ENCODE peak calls at places on chromosomes 16 and 17, in eight cellular contexts. One of them, this sample, is unnamed.

GRCh38 chr16:55508271-55508921 is 476 bp upstream of the LPCAT2 start:
- DNase-seq in keratinocyte: no peak
- DNase-seq in HepG2: no peak
- DNase-seq in Karpas-422: no peak
- DNase-seq in mesenchymal stem cell: no peak
- DNase-seq in mammary epithelial cell: no peak
- DNase-seq in neuronal stem cell: no peak
- DNase-seq in mesendoderm: no peak
- DNase-seq in this sample: no peak

GRCh38 chr16:81456523-81457325 is 12.1 kb downstream of the CMIP start:
- DNase-seq in keratinocyte: no peak
- DNase-seq in neuronal stem cell: no peak
- DNase-seq in mesenchymal stem cell: no peak
- DNase-seq in mesendoderm: no peak
- DNase-seq in mammary epithelial cell: no peak
- DNase-seq in HepG2: peak; percentile 94
- DNase-seq in Karpas-422: no peak
- DNase-seq in this sample: no peak

GRCh38 chr16:3879258-3879886 is 1.1 kb downstream of the CREBBP start:
- DNase-seq in mesenchymal stem cell: peak; percentile 54
- DNase-seq in keratinocyte: no peak
- DNase-seq in Karpas-422: peak; percentile 58
- DNase-seq in mesendoderm: no peak
- DNase-seq in neuronal stem cell: no peak
- DNase-seq in HepG2: no peak
- DNase-seq in mammary epithelial cell: no peak
- DNase-seq in this sample: no peak

GRCh38 chr17:41689497-41690299 is 1.0 kb downstream of the EIF1 start:
- DNase-seq in mesendoderm: peak; percentile 82
- DNase-seq in HepG2: peak; percentile 69
- DNase-seq in mesenchymal stem cell: peak; percentile 77
- DNase-seq in neuronal stem cell: peak; percentile 68
- DNase-seq in mammary epithelial cell: peak; percentile 35
- DNase-seq in Karpas-422: peak; percentile 76
- DNase-seq in keratinocyte: no peak
- DNase-seq in this sample: no peak

GRCh38 chr17:4393806-4394205 is 27.3 kb upstream of the UBE2G1 start:
- DNase-seq in mammary epithelial cell: peak; percentile 92
- DNase-seq in neuronal stem cell: no peak
- DNase-seq in keratinocyte: peak; percentile 82
- DNase-seq in mesenchymal stem cell: no peak
- DNase-seq in HepG2: no peak
- DNase-seq in mesendoderm: no peak
- DNase-seq in Karpas-422: no peak
- DNase-seq in this sample: no peak

GRCh38 chr17:31788571-31788946 is 70.5 kb downstream of the COPRS start:
- DNase-seq in Karpas-422: no peak
- DNase-seq in mesenchymal stem cell: no peak
- DNase-seq in mesendoderm: no peak
- DNase-seq in keratinocyte: peak; percentile 63
- DNase-seq in mammary epithelial cell: no peak
- DNase-seq in neuronal stem cell: no peak
- DNase-seq in HepG2: no peak
- DNase-seq in this sample: no peak

GRCh38 chr17:17539591-17539990 is 43.4 kb upstream of the RASD1 start:
- DNase-seq in neuronal stem cell: no peak
- DNase-seq in HepG2: no peak
- DNase-seq in mesenchymal stem cell: no peak
- DNase-seq in mesendoderm: no peak
- DNase-seq in keratinocyte: no peak
- DNase-seq in Karpas-422: no peak
- DNase-seq in mammary epithelial cell: no peak
- DNase-seq in this sample: no peak

GRCh38 chr17:64399767-64400156 is 9.1 kb upstream of the PECAM1 start:
- DNase-seq in mesendoderm: no peak
- DNase-seq in keratinocyte: no peak
- DNase-seq in mammary epithelial cell: no peak
- DNase-seq in Karpas-422: no peak
- DNase-seq in neuronal stem cell: no peak
- DNase-seq in HepG2: no peak
- DNase-seq in mesenchymal stem cell: no peak
- DNase-seq in this sample: no peak

GRCh38 chr16:51553910-51554309 is 402.8 kb upstream of the SALL1 start:
- DNase-seq in Karpas-422: no peak
- DNase-seq in neuronal stem cell: no peak
- DNase-seq in keratinocyte: no peak
- DNase-seq in HepG2: no peak
- DNase-seq in mesenchymal stem cell: peak; percentile 73
- DNase-seq in mammary epithelial cell: peak; percentile 68
- DNase-seq in mesendoderm: no peak
- DNase-seq in this sample: no peak

GRCh38 chr17:44308320-44308818 is at the start of gene RUNDC3A:
- DNase-seq in HepG2: peak; percentile 59
- DNase-seq in keratinocyte: no peak
- DNase-seq in neuronal stem cell: peak; percentile 96
- DNase-seq in mesenchymal stem cell: peak; percentile 86
- DNase-seq in mesendoderm: peak; percentile 94
- DNase-seq in mammary epithelial cell: peak; percentile 66
- DNase-seq in Karpas-422: peak; percentile 96
- DNase-seq in this sample: no peak

GRCh38 chr16:52825882-52826281 is 226.8 kb downstream of the CHD9NB start:
- DNase-seq in HepG2: no peak
- DNase-seq in neuronal stem cell: no peak
- DNase-seq in mammary epithelial cell: peak; percentile 38
- DNase-seq in Karpas-422: no peak
- DNase-seq in keratinocyte: no peak
- DNase-seq in mesendoderm: no peak
- DNase-seq in mesenchymal stem cell: peak; percentile 5
- DNase-seq in this sample: no peak

GRCh38 chr17:60134396-60135159 is 15.2 kb upstream of the CA4 start:
- DNase-seq in mesenchymal stem cell: peak; percentile 57
- DNase-seq in keratinocyte: no peak
- DNase-seq in HepG2: no peak
- DNase-seq in mammary epithelial cell: no peak
- DNase-seq in mesendoderm: no peak
- DNase-seq in neuronal stem cell: no peak
- DNase-seq in Karpas-422: no peak
- DNase-seq in this sample: no peak

GRCh38 chr16:68086860-68087268 is 1.7 kb downstream of the NFATC3 start:
- DNase-seq in neuronal stem cell: no peak
- DNase-seq in mesendoderm: no peak
- DNase-seq in mesenchymal stem cell: peak; percentile 41
- DNase-seq in Karpas-422: no peak
- DNase-seq in mammary epithelial cell: peak; percentile 30
- DNase-seq in keratinocyte: no peak
- DNase-seq in HepG2: no peak
- DNase-seq in this sample: no peak

GRCh38 chr16:50274771-50275415 is 8.5 kb downstream of the ADCY7 start:
- DNase-seq in mesenchymal stem cell: no peak
- DNase-seq in HepG2: no peak
- DNase-seq in mesendoderm: no peak
- DNase-seq in Karpas-422: no peak
- DNase-seq in neuronal stem cell: no peak
- DNase-seq in keratinocyte: no peak
- DNase-seq in mammary epithelial cell: no peak
- DNase-seq in this sample: no peak
- H3K9ac ChIP-seq in mesenchymal stem cell: no peak overlapping the region
- H3K9ac ChIP-seq in HepG2: no peak overlapping the region
- H3K9ac ChIP-seq in mesendoderm: no peak overlapping the region
- H3K9ac ChIP-seq in Karpas-422: peak overlapping the region; percentile 94
- H3K9ac ChIP-seq in neuronal stem cell: no peak overlapping the region
- H3K9ac ChIP-seq in keratinocyte: no peak overlapping the region
- H3K9ac ChIP-seq in mammary epithelial cell: no peak overlapping the region
- H3K9ac ChIP-seq in this sample: no peak overlapping the region

GRCh38 chr17:69535022-69535570 is 120.6 kb downstream of the MAP2K6 start:
- DNase-seq in mesenchymal stem cell: no peak
- DNase-seq in mesendoderm: no peak
- DNase-seq in neuronal stem cell: no peak
- DNase-seq in keratinocyte: no peak
- DNase-seq in Karpas-422: no peak
- DNase-seq in mammary epithelial cell: no peak
- DNase-seq in HepG2: no peak
- DNase-seq in this sample: no peak

GRCh38 chr17:69540356-69540755 is 125.9 kb downstream of the MAP2K6 start:
- DNase-seq in HepG2: no peak
- DNase-seq in Karpas-422: no peak
- DNase-seq in neuronal stem cell: no peak
- DNase-seq in keratinocyte: no peak
- DNase-seq in mesendoderm: no peak
- DNase-seq in mammary epithelial cell: no peak
- DNase-seq in mesenchymal stem cell: no peak
- DNase-seq in this sample: no peak

GRCh38 chr17:69539781-69540319 is 125.4 kb downstream of the MAP2K6 start:
- DNase-seq in mesenchymal stem cell: peak; percentile 94
- DNase-seq in keratinocyte: no peak
- DNase-seq in neuronal stem cell: no peak
- DNase-seq in HepG2: no peak
- DNase-seq in mesendoderm: no peak
- DNase-seq in Karpas-422: no peak
- DNase-seq in mammary epithelial cell: peak; percentile 68
- DNase-seq in this sample: no peak

GRCh38 chr17:69539274-69539673 is 124.8 kb downstream of the MAP2K6 start:
- DNase-seq in mesenchymal stem cell: peak; percentile 75
- DNase-seq in HepG2: no peak
- DNase-seq in keratinocyte: no peak
- DNase-seq in Karpas-422: no peak
- DNase-seq in mammary epithelial cell: no peak
- DNase-seq in neuronal stem cell: no peak
- DNase-seq in mesendoderm: no peak
- DNase-seq in this sample: no peak

DNA sequence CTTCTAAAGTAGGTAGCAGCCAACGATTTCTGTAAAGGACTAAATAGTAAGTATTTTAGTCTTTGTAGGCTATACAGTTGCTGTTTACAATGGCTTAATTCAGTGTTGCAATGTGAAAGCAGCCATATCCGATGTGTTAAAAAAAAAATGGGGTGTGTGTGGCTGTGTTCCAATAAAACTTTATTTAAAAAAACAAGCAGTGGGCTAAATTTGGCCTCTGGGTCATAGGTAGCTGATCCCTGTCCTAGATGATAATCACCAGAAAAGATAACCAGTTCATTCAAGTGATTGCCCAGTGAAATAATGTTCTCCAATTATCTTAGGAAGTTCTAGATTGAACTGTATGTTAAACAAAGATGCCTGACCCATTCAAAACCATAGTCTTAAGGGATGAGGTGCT is 124.3 kb downstream of the MAP2K6 start:
- DNase-seq in mammary epithelial cell: no peak
- DNase-seq in HepG2: no peak
- DNase-seq in Karpas-422: no peak
- DNase-seq in mesendoderm: no peak
- DNase-seq in mesenchymal stem cell: peak; percentile 7
- DNase-seq in neuronal stem cell: no peak
- DNase-seq in keratinocyte: no peak
- DNase-seq in this sample: no peak
- H3K27ac ChIP-seq in mammary epithelial cell: no peak overlapping the region
- H3K27ac ChIP-seq in HepG2: no peak overlapping the region
- H3K27ac ChIP-seq in Karpas-422: no peak overlapping the region
- H3K27ac ChIP-seq in mesendoderm: no peak overlapping the region
- H3K27ac ChIP-seq in mesenchymal stem cell: no peak overlapping the region
- H3K27ac ChIP-seq in neuronal stem cell: no peak overlapping the region
- H3K27ac ChIP-seq in keratinocyte: no peak overlapping the region
- H3K27ac ChIP-seq in this sample: no peak overlapping the region

GRCh38 chr17:27559996-27560481 is 70.9 kb upstream of the LGALS9 start:
- DNase-seq in mesendoderm: no peak
- DNase-seq in HepG2: no peak
- DNase-seq in Karpas-422: no peak
- DNase-seq in keratinocyte: no peak
- DNase-seq in neuronal stem cell: no peak
- DNase-seq in mesenchymal stem cell: peak; percentile 85
- DNase-seq in mammary epithelial cell: peak; percentile 39
- DNase-seq in this sample: peak; percentile 93
- H3K9ac ChIP-seq in mesendoderm: no peak overlapping the region
- H3K9ac ChIP-seq in HepG2: no peak overlapping the region
- H3K9ac ChIP-seq in Karpas-422: no peak overlapping the region
- H3K9ac ChIP-seq in keratinocyte: no peak overlapping the region
- H3K9ac ChIP-seq in neuronal stem cell: no peak overlapping the region
- H3K9ac ChIP-seq in mesenchymal stem cell: peak overlapping the region; percentile 78
- H3K9ac ChIP-seq in mammary epithelial cell: no peak overlapping the region
- H3K9ac ChIP-seq in this sample: peak overlapping the region; percentile 68

GRCh38 chr16:31461201-31461920 is 2.1 kb downstream of the ARMC5 start:
- DNase-seq in mammary epithelial cell: no peak
- DNase-seq in Karpas-422: no peak
- DNase-seq in neuronal stem cell: no peak
- DNase-seq in HepG2: no peak
- DNase-seq in mesendoderm: no peak
- DNase-seq in keratinocyte: no peak
- DNase-seq in mesenchymal stem cell: no peak
- DNase-seq in this sample: no peak

GRCh38 chr16:31464348-31464769 is 5.1 kb downstream of the ARMC5 start:
- DNase-seq in HepG2: no peak
- DNase-seq in mammary epithelial cell: no peak
- DNase-seq in Karpas-422: no peak
- DNase-seq in mesendoderm: no peak
- DNase-seq in mesenchymal stem cell: no peak
- DNase-seq in keratinocyte: no peak
- DNase-seq in neuronal stem cell: no peak
- DNase-seq in this sample: no peak

GRCh38 chr16:31459722-31460581 is 651 bp downstream of the ARMC5 start:
- DNase-seq in mesenchymal stem cell: peak; percentile 99
- DNase-seq in keratinocyte: peak; percentile 94
- DNase-seq in Karpas-422: peak; percentile 100
- DNase-seq in neuronal stem cell: peak; percentile 100
- DNase-seq in mammary epithelial cell: peak; percentile 99
- DNase-seq in HepG2: peak; percentile 99
- DNase-seq in mesendoderm: peak; percentile 99
- DNase-seq in this sample: peak; percentile 95

GRCh38 chr16:31460582-31461002 is 1.3 kb downstream of the ARMC5 start:
- DNase-seq in keratinocyte: no peak
- DNase-seq in mesenchymal stem cell: peak; percentile 81
- DNase-seq in neuronal stem cell: no peak
- DNase-seq in Karpas-422: peak; percentile 76
- DNase-seq in mammary epithelial cell: peak; percentile 39
- DNase-seq in HepG2: peak; percentile 54
- DNase-seq in mesendoderm: peak; percentile 65
- DNase-seq in this sample: no peak

DNA sequence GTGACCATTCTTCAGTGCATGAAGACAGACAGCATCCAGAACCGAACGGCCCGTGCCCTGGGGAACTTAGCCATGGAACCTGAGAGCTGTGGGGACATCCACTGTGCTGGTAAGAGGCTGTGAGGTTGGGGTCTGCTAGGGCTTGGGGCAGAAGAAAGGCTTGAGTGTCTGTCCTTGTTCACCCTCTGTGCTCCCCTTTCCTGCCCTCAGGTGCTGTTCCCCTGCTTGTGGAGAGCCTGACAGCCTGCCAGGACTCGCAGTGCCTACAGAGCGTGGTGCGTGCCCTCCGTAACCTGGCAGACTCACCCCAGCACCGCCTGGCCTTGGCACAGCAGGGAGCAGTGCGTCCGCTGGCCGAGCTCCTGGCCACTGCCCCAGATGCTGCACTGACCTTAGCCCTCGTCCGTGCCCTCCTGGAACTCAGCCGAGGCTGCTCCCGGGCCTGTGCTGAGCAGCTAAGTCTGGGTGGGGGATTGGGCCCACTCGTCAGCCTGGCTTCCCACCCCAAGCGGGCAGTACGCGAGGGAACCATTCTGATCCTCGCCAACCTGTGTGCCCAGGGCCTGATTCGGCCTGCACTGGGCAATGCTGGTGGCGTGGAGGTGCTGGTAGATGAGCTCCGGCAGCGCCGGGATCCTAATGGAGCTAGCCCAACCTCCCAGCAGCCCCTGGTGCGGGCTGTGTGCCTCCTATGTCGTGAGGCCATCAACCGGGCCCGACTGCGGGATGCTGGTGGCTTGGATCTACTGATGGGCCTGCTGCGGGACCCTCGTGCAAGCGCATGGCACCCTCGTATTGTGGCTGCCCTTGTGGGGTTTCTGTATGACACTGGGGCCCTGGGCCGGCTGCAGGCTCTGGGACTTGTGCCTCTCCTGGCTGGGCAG is 2.9 kb downstream of the ARMC5 start:
- DNase-seq in neuronal stem cell: no peak
- DNase-seq in Karpas-422: no peak
- DNase-seq in keratinocyte: no peak
- DNase-seq in HepG2: no peak
- DNase-seq in mammary epithelial cell: no peak
- DNase-seq in mesenchymal stem cell: no peak
- DNase-seq in mesendoderm: no peak
- DNase-seq in this sample: no peak
- H3K27ac ChIP-seq in neuronal stem cell: no peak overlapping the region
- H3K27ac ChIP-seq in Karpas-422: no peak overlapping the region
- H3K27ac ChIP-seq in keratinocyte: no peak overlapping the region
- H3K27ac ChIP-seq in HepG2: no peak overlapping the region
- H3K27ac ChIP-seq in mammary epithelial cell: no peak overlapping the region
- H3K27ac ChIP-seq in mesenchymal stem cell: no peak overlapping the region
- H3K27ac ChIP-seq in mesendoderm: no peak overlapping the region
- H3K27ac ChIP-seq in this sample: no peak overlapping the region

This sample was measured in SK-N-MC.